ENCODE peak calls at places on chromosomes 11 and 22, in eight cellular contexts. One of them, this sample, is unnamed.

GRCh38 chr22:50190182-50190951 is 4.7 kb downstream of the TRABD start:
- DNase-seq in adipocyte: peak; percentile 69
- DNase-seq in heart left ventricle: peak; percentile 89
- DNase-seq in upper lobe of right lung: peak; percentile 94
- DNase-seq in naive thymus-derived CD4-positive, alpha-beta T cell: peak; percentile 84
- DNase-seq in BE2C: peak; percentile 94
- DNase-seq in Karpas-422: peak; percentile 94
- DNase-seq in SJSA1: peak; percentile 88
- DNase-seq in this sample: peak; percentile 81

GRCh38 chr22:25403752-25404471 is 160.6 kb upstream of the GRK3 start:
- DNase-seq in adipocyte: peak; percentile 84
- DNase-seq in heart left ventricle: no peak
- DNase-seq in upper lobe of right lung: no peak
- DNase-seq in naive thymus-derived CD4-positive, alpha-beta T cell: no peak
- DNase-seq in BE2C: peak; percentile 39
- DNase-seq in Karpas-422: no peak
- DNase-seq in SJSA1: no peak
- DNase-seq in this sample: peak; percentile 51

GRCh38 chr11:133835258-133836075 is 9.8 kb downstream of the SPATA19 start:
- DNase-seq in adipocyte: peak; percentile 22
- DNase-seq in heart left ventricle: peak; percentile 50
- DNase-seq in upper lobe of right lung: no peak
- DNase-seq in naive thymus-derived CD4-positive, alpha-beta T cell: peak; percentile 60
- DNase-seq in BE2C: peak; percentile 45
- DNase-seq in Karpas-422: peak; percentile 65
- DNase-seq in SJSA1: no peak
- DNase-seq in this sample: peak; percentile 65

GRCh38 chr11:59901306-59901705 is 22.7 kb downstream of the OOSP3 start:
- DNase-seq in adipocyte: peak; percentile 2
- DNase-seq in heart left ventricle: peak; percentile 43
- DNase-seq in upper lobe of right lung: no peak
- DNase-seq in naive thymus-derived CD4-positive, alpha-beta T cell: no peak
- DNase-seq in BE2C: no peak
- DNase-seq in Karpas-422: no peak
- DNase-seq in SJSA1: no peak
- DNase-seq in this sample: peak; percentile 26

GRCh38 chr11:78594814-78595213 is 20.1 kb upstream of the NARS2 start:
- DNase-seq in adipocyte: no peak
- DNase-seq in heart left ventricle: no peak
- DNase-seq in upper lobe of right lung: no peak
- DNase-seq in naive thymus-derived CD4-positive, alpha-beta T cell: no peak
- DNase-seq in BE2C: no peak
- DNase-seq in Karpas-422: no peak
- DNase-seq in SJSA1: no peak
- DNase-seq in this sample: no peak

GRCh38 chr11:63813563-63814382 is 517 bp downstream of the SPINDOC start:
- DNase-seq in adipocyte: peak; percentile 83
- DNase-seq in heart left ventricle: peak; percentile 59
- DNase-seq in upper lobe of right lung: peak; percentile 77
- DNase-seq in naive thymus-derived CD4-positive, alpha-beta T cell: peak; percentile 63
- DNase-seq in BE2C: peak; percentile 46
- DNase-seq in Karpas-422: peak; percentile 81
- DNase-seq in SJSA1: peak; percentile 79
- DNase-seq in this sample: peak; percentile 76

GRCh38 chr22:27004434-27004833 is 347.0 kb downstream of the MIAT start:
- DNase-seq in adipocyte: no peak
- DNase-seq in heart left ventricle: no peak
- DNase-seq in upper lobe of right lung: no peak
- DNase-seq in naive thymus-derived CD4-positive, alpha-beta T cell: no peak
- DNase-seq in BE2C: no peak
- DNase-seq in Karpas-422: peak; percentile 62
- DNase-seq in SJSA1: no peak
- DNase-seq in this sample: no peak

GRCh38 chr22:49946612-49947295 is 13.8 kb upstream of the PIM3 start:
- DNase-seq in adipocyte: no peak
- DNase-seq in heart left ventricle: no peak
- DNase-seq in upper lobe of right lung: no peak
- DNase-seq in naive thymus-derived CD4-positive, alpha-beta T cell: no peak
- DNase-seq in BE2C: no peak
- DNase-seq in Karpas-422: no peak
- DNase-seq in SJSA1: no peak
- DNase-seq in this sample: peak; percentile 83

GRCh38 chr11:27317751-27318150 is 45.3 kb downstream of the CCDC34 start:
- DNase-seq in adipocyte: peak; percentile 52
- DNase-seq in heart left ventricle: no peak
- DNase-seq in upper lobe of right lung: no peak
- DNase-seq in naive thymus-derived CD4-positive, alpha-beta T cell: no peak
- DNase-seq in BE2C: no peak
- DNase-seq in Karpas-422: no peak
- DNase-seq in SJSA1: peak; percentile 60
- DNase-seq in this sample: no peak

GRCh38 chr11:47443028-47443700 is 5.8 kb downstream of the RAPSN start:
- DNase-seq in adipocyte: no peak
- DNase-seq in heart left ventricle: no peak
- DNase-seq in upper lobe of right lung: no peak
- DNase-seq in naive thymus-derived CD4-positive, alpha-beta T cell: no peak
- DNase-seq in BE2C: peak; percentile 34
- DNase-seq in Karpas-422: no peak
- DNase-seq in SJSA1: no peak
- DNase-seq in this sample: no peak

GRCh38 chr11:66133216-66133775 is 63.2 kb downstream of the PACS1 start:
- DNase-seq in adipocyte: no peak
- DNase-seq in heart left ventricle: no peak
- DNase-seq in upper lobe of right lung: no peak
- DNase-seq in naive thymus-derived CD4-positive, alpha-beta T cell: no peak
- DNase-seq in BE2C: no peak
- DNase-seq in Karpas-422: peak; percentile 68
- DNase-seq in SJSA1: no peak
- DNase-seq in this sample: no peak

GRCh38 chr11:24513837-24514594 is 17.2 kb downstream of the LUZP2 start:
- DNase-seq in adipocyte: peak; percentile 70
- DNase-seq in heart left ventricle: no peak
- DNase-seq in upper lobe of right lung: no peak
- DNase-seq in naive thymus-derived CD4-positive, alpha-beta T cell: no peak
- DNase-seq in BE2C: no peak
- DNase-seq in Karpas-422: no peak
- DNase-seq in SJSA1: no peak
- DNase-seq in this sample: peak; percentile 72

GRCh38 chr11:12707500-12707880 is 33.3 kb downstream of the TEAD1 start:
- DNase-seq in adipocyte: no peak
- DNase-seq in heart left ventricle: no peak
- DNase-seq in upper lobe of right lung: no peak
- DNase-seq in naive thymus-derived CD4-positive, alpha-beta T cell: no peak
- DNase-seq in BE2C: no peak
- DNase-seq in Karpas-422: no peak
- DNase-seq in SJSA1: no peak
- DNase-seq in this sample: no peak

GRCh38 chr11:12702999-12703453 is 28.8 kb downstream of the TEAD1 start:
- DNase-seq in adipocyte: no peak
- DNase-seq in heart left ventricle: no peak
- DNase-seq in upper lobe of right lung: no peak
- DNase-seq in naive thymus-derived CD4-positive, alpha-beta T cell: no peak
- DNase-seq in BE2C: no peak
- DNase-seq in Karpas-422: no peak
- DNase-seq in SJSA1: no peak
- DNase-seq in this sample: no peak

GRCh38 chr11:12704049-12704448 is 29.8 kb downstream of the TEAD1 start:
- DNase-seq in adipocyte: peak; percentile 87
- DNase-seq in heart left ventricle: no peak
- DNase-seq in upper lobe of right lung: no peak
- DNase-seq in naive thymus-derived CD4-positive, alpha-beta T cell: no peak
- DNase-seq in BE2C: no peak
- DNase-seq in Karpas-422: no peak
- DNase-seq in SJSA1: peak; percentile 75
- DNase-seq in this sample: no peak

GRCh38 chr11:12706531-12707499 is 32.6 kb downstream of the TEAD1 start:
- DNase-seq in adipocyte: no peak
- DNase-seq in heart left ventricle: peak; percentile 50
- DNase-seq in upper lobe of right lung: no peak
- DNase-seq in naive thymus-derived CD4-positive, alpha-beta T cell: no peak
- DNase-seq in BE2C: peak; percentile 40
- DNase-seq in Karpas-422: no peak
- DNase-seq in SJSA1: peak; percentile 61
- DNase-seq in this sample: peak; percentile 68

DNA sequence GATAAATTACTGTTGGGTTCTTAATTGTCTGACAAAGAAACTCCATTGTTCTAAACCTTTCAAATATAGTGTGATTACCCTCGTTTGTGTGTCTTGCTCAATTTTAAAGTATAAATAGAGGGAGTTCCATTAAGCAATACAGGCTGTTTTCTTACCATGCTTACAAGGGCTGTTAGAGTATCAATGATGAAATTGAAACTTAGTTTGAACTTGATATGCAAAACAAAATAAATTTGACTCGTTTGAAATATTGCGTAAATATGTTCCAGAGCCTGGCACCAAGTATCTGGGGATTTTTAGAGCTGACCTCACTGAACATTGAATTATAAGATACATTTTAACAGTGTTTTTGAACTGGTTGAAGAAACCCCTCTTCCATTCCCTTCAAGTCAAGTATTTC is 31.7 kb downstream of the TEAD1 start:
- DNase-seq in adipocyte: peak; percentile 85
- DNase-seq in heart left ventricle: no peak
- DNase-seq in upper lobe of right lung: no peak
- DNase-seq in naive thymus-derived CD4-positive, alpha-beta T cell: no peak
- DNase-seq in BE2C: no peak
- DNase-seq in Karpas-422: no peak
- DNase-seq in SJSA1: no peak
- DNase-seq in this sample: no peak
- H3K4me3 ChIP-seq in adipocyte: peak overlapping the region; percentile 30
- H3K4me3 ChIP-seq in heart left ventricle: no peak overlapping the region
- H3K4me3 ChIP-seq in upper lobe of right lung: no peak overlapping the region
- H3K4me3 ChIP-seq in naive thymus-derived CD4-positive, alpha-beta T cell: no peak overlapping the region
- H3K4me3 ChIP-seq in BE2C: no peak overlapping the region
- H3K4me3 ChIP-seq in Karpas-422: no peak overlapping the region
- H3K4me3 ChIP-seq in SJSA1: no peak overlapping the region
- H3K4me3 ChIP-seq in this sample: no peak overlapping the region

GRCh38 chr11:110645253-110645652 is 67.0 kb downstream of the ARHGAP20 start:
- DNase-seq in adipocyte: no peak
- DNase-seq in heart left ventricle: no peak
- DNase-seq in upper lobe of right lung: no peak
- DNase-seq in naive thymus-derived CD4-positive, alpha-beta T cell: no peak
- DNase-seq in BE2C: no peak
- DNase-seq in Karpas-422: no peak
- DNase-seq in SJSA1: no peak
- DNase-seq in this sample: no peak
- H3K4me1 ChIP-seq in adipocyte: no peaks in the 10 kb centered on the region
- H3K4me1 ChIP-seq in heart left ventricle: no peaks in the 10 kb centered on the region
- H3K4me1 ChIP-seq in upper lobe of right lung: no peaks in the 10 kb centered on the region
- H3K4me1 ChIP-seq in naive thymus-derived CD4-positive, alpha-beta T cell: no peaks in the 10 kb centered on the region
- H3K4me1 ChIP-seq in BE2C: no peaks in the 10 kb centered on the region
- H3K4me1 ChIP-seq in Karpas-422: no peaks in the 10 kb centered on the region
- H3K4me1 ChIP-seq in SJSA1: no peaks in the 10 kb centered on the region
- H3K4me1 ChIP-seq in this sample: no peaks in the 10 kb centered on the region

DNA sequence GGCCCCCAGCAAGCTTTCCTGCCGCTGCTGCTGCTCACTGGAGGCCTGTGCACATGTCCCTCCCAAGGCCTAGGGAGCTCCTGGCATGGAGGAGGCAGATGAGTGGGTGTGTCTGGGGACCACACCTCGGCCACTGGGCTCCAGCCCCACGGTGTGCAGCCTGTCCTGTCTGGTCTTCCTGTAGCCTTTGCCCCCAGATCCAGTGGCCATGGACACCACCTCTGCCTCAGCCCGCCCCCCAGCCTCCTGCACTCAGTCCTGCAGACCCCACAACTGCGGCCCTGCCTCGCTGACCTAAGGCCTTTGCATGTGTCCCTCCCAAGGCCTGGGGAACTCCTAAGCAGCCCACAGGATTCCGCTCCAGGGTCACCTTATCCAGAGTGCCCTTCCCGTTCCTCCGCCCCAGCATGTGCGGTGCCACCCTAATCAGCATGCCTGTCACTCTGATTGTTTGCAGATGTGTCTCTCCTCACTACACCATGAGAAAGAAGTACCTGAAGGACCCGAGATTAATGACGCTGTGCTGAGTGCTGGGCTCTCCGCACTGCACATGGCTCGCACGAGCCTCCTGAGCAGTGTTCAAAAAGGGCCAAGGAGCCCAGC is 8.6 kb downstream of the GAL start:
- DNase-seq in adipocyte: no peak
- DNase-seq in heart left ventricle: no peak
- DNase-seq in upper lobe of right lung: no peak
- DNase-seq in naive thymus-derived CD4-positive, alpha-beta T cell: no peak
- DNase-seq in BE2C: no peak
- DNase-seq in Karpas-422: no peak
- DNase-seq in SJSA1: peak; percentile 49
- DNase-seq in this sample: peak; percentile 5
- H3K27me3 ChIP-seq in adipocyte: peaks cover 58% of the 10 kb centered on the region
- H3K27me3 ChIP-seq in heart left ventricle: no peaks in the 10 kb centered on the region
- H3K27me3 ChIP-seq in upper lobe of right lung: no peaks in the 10 kb centered on the region
- H3K27me3 ChIP-seq in naive thymus-derived CD4-positive, alpha-beta T cell: no peaks in the 10 kb centered on the region
- H3K27me3 ChIP-seq in BE2C: no peaks in the 10 kb centered on the region
- H3K27me3 ChIP-seq in Karpas-422: no peaks in the 10 kb centered on the region
- H3K27me3 ChIP-seq in SJSA1: peaks cover 27% of the 10 kb centered on the region
- H3K27me3 ChIP-seq in this sample: no peaks in the 10 kb centered on the region

GRCh38 chr11:8018742-8019631 is 31.9 kb downstream of the EIF3F start:
- DNase-seq in adipocyte: peak; percentile 78
- DNase-seq in heart left ventricle: peak; percentile 82
- DNase-seq in upper lobe of right lung: peak; percentile 71
- DNase-seq in naive thymus-derived CD4-positive, alpha-beta T cell: peak; percentile 61
- DNase-seq in BE2C: peak; percentile 55
- DNase-seq in Karpas-422: no peak
- DNase-seq in SJSA1: peak; percentile 61
- DNase-seq in this sample: peak; percentile 68

GRCh38 chr11:8015753-8016239 is 28.7 kb downstream of the EIF3F start:
- DNase-seq in adipocyte: peak; percentile 33
- DNase-seq in heart left ventricle: no peak
- DNase-seq in upper lobe of right lung: peak; percentile 20
- DNase-seq in naive thymus-derived CD4-positive, alpha-beta T cell: no peak
- DNase-seq in BE2C: no peak
- DNase-seq in Karpas-422: no peak
- DNase-seq in SJSA1: no peak
- DNase-seq in this sample: no peak

GRCh38 chr11:8017071-8017470 is 29.9 kb downstream of the EIF3F start:
- DNase-seq in adipocyte: no peak
- DNase-seq in heart left ventricle: no peak
- DNase-seq in upper lobe of right lung: peak; percentile 34
- DNase-seq in naive thymus-derived CD4-positive, alpha-beta T cell: no peak
- DNase-seq in BE2C: no peak
- DNase-seq in Karpas-422: no peak
- DNase-seq in SJSA1: no peak
- DNase-seq in this sample: no peak

GRCh38 chr11:8017894-8018741 is 31.0 kb downstream of the EIF3F start:
- DNase-seq in adipocyte: peak; percentile 33
- DNase-seq in heart left ventricle: no peak
- DNase-seq in upper lobe of right lung: peak; percentile 52
- DNase-seq in naive thymus-derived CD4-positive, alpha-beta T cell: no peak
- DNase-seq in BE2C: no peak
- DNase-seq in Karpas-422: no peak
- DNase-seq in SJSA1: no peak
- DNase-seq in this sample: no peak

DNA sequence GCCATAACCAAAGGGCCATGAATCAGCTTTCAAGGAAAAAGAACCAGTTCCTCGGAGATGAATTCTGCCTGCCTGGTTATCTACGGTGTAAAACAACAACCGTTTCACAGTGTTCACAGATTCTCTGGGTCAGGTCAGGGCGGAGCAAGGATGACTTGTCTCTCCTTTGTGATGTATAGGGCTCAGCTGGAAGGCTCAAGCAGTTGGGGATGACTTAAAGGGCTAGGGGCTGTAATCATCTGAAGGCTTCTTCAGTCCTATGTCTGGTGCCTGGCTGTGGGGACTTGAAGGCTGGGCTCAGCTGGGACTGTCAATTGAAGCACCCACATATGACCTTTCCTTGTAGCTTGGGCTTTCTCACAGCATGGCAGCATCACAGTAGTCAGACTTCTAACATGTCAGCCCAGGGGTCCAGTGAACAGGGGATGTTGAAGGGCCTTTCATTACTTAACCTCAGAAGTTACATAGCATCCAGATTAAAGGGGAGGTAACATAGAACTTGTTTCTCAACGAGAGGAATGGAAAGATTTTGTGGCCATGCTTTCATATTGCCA is 29.3 kb downstream of the EIF3F start:
- DNase-seq in adipocyte: no peak
- DNase-seq in heart left ventricle: no peak
- DNase-seq in upper lobe of right lung: peak; percentile 6
- DNase-seq in naive thymus-derived CD4-positive, alpha-beta T cell: no peak
- DNase-seq in BE2C: no peak
- DNase-seq in Karpas-422: no peak
- DNase-seq in SJSA1: no peak
- DNase-seq in this sample: no peak
- H3K4me3 ChIP-seq in adipocyte: no peak overlapping the region
- H3K4me3 ChIP-seq in heart left ventricle: no peak overlapping the region
- H3K4me3 ChIP-seq in upper lobe of right lung: no peak overlapping the region
- H3K4me3 ChIP-seq in naive thymus-derived CD4-positive, alpha-beta T cell: no peak overlapping the region
- H3K4me3 ChIP-seq in BE2C: no peak overlapping the region
- H3K4me3 ChIP-seq in Karpas-422: no peak overlapping the region
- H3K4me3 ChIP-seq in SJSA1: no peak overlapping the region
- H3K4me3 ChIP-seq in this sample: no peak overlapping the region